ENCODE peak calls at places on chromosomes 5 and 9, in seven cellular contexts. I is neuronal stem cell, Z is fibroblast of lung, C is PC-3, N is DND-41, K is neural progenitor cell, E is OCI-LY7. B is an unnamed sample. For H3K4me1, the result is how much of the 10 kb centered on the place peaks cover.

GRCh38 chr5:4511996-4512656 is 628.0 kb upstream of the ADAMTS16 start:
- DNase-seq in I (no peak), Z (no peak), C (peak), N (peak), K (peak), E (no peak), B (no peak)

GRCh38 chr5:95102687-95103086 is 182.2 kb downstream of the MCTP1 start:
- DNase-seq in I (no peak), Z (no peak), C (no peak), N (no peak), K (no peak), E (no peak), B (no peak)

GRCh38 chr5:167565555-167565954 is 725.9 kb upstream of the WWC1 start:
- DNase-seq in I (no peak), Z (peak), C (peak), N (no peak), K (peak), E (no peak), B (no peak)

GRCh38 chr9:89802809-89803355 is 198.1 kb downstream of the GADD45G start:
- DNase-seq in I (no peak), Z (peak), C (no peak), N (no peak), K (no peak), E (no peak), B (no peak)

GRCh38 chr5:176533894-176534611 is 3.1 kb downstream of the RNF44 start:
- DNase-seq in I (no peak), Z (no peak), C (peak), N (peak), K (no peak), E (peak), B (peak)

GRCh38 chr9:121279841-121280388 is 12.0 kb downstream of the GSN start:
- DNase-seq in I (no peak), Z (no peak), C (no peak), N (no peak), K (no peak), E (no peak), B (no peak)

GRCh38 chr5:72749362-72749997 is 67.0 kb upstream of the TNPO1 start:
- DNase-seq in I (no peak), Z (no peak), C (no peak), N (no peak), K (peak), E (no peak), B (no peak)

GRCh38 chr9:116278326-116278725 is 124.7 kb downstream of the PAPPA start:
- DNase-seq in I (no peak), Z (no peak), C (no peak), N (no peak), K (no peak), E (no peak), B (peak)

GRCh38 chr5:1021136-1021968 is 12.8 kb downstream of the NKD2 start:
- DNase-seq in I (no peak), Z (no peak), C (no peak), N (no peak), K (no peak), E (no peak), B (peak)

GRCh38 chr5:153884266-153884957 is 154.3 kb downstream of the FAM114A2 start:
- DNase-seq in I (no peak), Z (no peak), C (no peak), N (no peak), K (peak), E (no peak), B (no peak)

GRCh38 chr5:122776143-122776542 is 1.3 kb downstream of the SNX2 start:
- DNase-seq in I (no peak), Z (no peak), C (no peak), N (no peak), K (no peak), E (peak), B (no peak)

GRCh38 chr9:32543047-32543446 is 9.1 kb upstream of the SMIM27 start:
- DNase-seq in I (no peak), Z (no peak), C (no peak), N (no peak), K (no peak), E (no peak), B (no peak)

DNA sequence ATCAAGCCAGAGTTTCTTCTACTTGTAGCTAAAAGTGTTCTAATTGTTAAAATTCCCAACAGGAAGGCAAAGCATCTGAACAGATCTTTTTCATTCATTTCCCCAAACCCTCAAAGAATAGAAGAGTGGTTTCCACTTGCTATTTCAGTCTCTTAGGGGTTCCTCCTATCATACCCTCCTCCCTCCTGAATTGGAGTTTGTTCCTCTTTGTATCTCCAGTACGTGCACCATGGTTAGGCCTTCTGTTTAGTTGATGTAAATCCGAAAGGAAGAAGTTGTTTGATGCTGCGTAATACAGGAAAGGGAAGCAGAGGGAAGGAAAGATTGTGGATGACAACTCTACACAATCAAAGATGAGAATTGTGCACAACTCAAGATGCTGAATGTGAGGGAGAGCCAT is 303.6 kb downstream of the PIK3R1 start:
- DNase-seq in I (no peak), Z (no peak), C (no peak), N (no peak), K (no peak), E (no peak), B (no peak)
- H2AFZ ChIP-seq in I (no peak), Z (no peak), C (no peak), N (no peak), K (no peak), E (no peak), B (no peak)

DNA sequence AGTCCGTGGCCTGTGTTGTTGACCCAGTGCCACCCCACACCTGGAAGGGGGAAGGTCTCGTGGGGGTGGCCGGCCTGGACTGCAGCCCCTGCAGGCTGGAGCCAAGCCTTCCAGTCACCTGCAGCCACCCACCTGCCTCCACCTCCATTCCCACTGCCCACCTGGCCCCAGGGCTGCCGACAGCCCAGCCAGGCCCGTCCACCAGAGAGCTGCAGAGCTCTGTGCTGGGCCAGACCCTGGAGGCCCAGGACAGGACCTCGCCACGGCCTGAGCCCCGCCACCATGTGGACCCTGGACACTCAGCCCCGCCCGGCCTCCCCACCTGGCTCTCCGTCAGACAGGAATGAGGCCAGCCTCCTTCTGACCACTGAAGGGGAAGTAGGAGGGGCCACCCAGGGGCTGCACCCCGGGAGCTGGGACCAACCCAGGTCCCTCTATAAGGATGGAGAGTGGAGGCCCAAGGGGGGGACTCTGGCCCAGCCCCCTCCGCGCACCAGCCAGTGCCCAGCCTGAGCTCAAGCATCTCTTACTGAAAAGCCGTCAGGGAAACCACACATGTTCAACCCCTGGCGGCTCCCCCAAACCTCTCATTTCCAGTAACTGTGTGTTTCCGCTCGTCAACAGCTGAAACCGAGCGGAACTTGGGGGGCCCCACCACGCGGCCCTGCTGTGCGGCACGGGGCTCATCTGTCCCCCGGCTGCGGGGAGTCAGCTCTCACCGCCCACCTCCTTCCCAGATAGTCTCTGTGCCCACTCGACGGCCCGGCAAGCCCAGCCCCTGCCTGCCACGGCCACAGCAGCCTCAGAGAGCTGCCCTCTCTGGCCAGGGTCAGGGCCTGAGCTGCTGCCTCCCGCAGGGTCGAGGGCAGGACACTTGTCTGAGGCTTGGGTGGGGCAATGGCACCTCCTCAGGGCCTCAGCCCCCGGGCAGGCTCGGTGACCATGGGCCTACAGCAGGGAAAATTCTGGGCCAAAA is 12.8 kb downstream of the NOTCH1 start:
- DNase-seq in I (no peak), Z (no peak), C (no peak), N (peak), K (no peak), E (no peak), B (no peak)
- H3K4me1 ChIP-seq in I (under half), Z (under half), C (under half), N (half or more), K (under half), E (under half), B (under half)

DNA sequence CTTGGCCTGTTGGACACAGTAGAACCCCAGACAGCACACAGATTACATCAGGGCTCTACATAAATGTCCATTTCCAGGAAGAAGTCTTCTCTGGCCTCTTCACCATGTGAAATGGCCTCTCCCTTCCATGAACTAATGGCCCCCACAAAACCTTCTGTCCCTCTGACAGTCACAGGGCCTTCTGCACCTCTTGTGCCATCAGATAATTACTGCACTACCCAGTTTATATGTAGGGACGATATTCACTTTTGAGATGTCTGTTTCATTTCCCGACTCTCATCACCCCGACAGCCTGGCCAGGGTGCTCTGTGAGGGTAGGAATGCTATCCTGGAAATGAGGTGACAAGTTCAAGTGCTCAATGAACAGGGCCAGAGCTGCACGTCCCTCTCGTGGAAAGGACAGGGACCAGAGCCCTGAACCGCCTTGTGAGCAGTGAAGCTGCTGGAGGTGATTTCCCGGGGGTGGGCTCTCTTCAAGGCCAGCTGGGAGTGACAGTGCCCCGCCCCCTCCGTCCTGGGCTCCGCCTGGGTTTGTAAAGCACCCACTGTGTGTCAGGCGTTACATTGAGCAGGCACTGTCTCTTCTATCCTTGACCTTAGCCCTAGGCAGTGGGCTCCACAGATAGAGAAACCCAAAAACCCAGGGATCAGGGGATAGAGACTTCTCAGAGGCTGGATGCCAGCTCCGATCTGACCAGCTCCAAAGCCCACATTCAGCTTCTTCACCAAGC is 3.1 kb upstream of the FAM78A start:
- DNase-seq in I (no peak), Z (no peak), C (no peak), N (no peak), K (no peak), E (no peak), B (peak)
- H2AFZ ChIP-seq in I (peak), Z (no peak), C (no peak), N (no peak), K (no peak), E (no peak), B (no peak)

DNA sequence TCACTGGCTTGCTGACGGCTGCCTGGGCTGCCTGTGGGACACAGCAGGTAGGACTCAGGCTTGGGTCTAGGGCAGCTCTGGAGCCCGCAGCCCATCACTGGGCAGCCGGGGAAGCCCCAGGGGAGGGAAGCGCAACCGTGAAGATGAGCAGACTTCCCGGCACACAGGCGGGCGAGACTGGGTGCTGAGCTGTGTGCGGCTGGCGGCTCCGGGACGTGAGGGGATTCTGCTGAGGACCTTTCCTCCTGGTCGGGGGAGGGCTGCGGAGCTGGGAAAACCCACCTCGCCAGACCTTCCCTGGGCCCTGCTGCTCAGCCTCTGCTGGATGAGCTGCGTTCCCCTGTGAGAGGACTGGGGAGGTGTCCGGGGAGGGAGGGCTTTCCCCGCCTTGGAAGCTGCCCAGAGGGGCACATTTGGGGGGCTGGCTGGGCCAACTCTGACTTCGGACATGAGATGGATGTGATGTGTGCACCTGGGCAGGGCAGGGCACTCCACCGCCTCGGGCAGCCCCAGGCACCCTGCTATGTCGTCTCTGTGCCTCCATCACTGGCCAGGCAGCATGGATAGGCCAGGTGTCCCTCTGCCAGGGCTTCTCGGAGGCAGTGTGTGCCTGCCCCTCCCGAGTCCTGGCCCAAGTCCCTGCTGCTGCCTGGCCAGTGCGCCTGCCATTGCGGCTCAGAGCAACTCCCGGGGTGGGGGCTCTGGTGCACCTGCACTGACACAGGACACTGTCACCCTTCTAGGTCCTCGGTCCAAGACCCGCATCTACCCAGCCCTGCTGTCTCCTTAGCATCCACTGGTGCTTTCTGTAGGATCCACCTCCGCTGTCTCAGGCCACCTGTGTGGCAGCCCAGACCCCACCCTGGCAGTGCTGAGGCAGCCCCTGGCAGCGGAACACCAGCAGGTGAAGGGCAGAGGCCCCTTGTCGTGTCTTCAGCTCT is 66.4 kb downstream of the COL5A1 start:
- DNase-seq in I (no peak), Z (no peak), C (no peak), N (no peak), K (peak), E (no peak), B (no peak)
- H3K4me1 ChIP-seq in I (under half), Z (under half), C (under half), N (under half), K (under half), E (under half), B (under half)

DNA sequence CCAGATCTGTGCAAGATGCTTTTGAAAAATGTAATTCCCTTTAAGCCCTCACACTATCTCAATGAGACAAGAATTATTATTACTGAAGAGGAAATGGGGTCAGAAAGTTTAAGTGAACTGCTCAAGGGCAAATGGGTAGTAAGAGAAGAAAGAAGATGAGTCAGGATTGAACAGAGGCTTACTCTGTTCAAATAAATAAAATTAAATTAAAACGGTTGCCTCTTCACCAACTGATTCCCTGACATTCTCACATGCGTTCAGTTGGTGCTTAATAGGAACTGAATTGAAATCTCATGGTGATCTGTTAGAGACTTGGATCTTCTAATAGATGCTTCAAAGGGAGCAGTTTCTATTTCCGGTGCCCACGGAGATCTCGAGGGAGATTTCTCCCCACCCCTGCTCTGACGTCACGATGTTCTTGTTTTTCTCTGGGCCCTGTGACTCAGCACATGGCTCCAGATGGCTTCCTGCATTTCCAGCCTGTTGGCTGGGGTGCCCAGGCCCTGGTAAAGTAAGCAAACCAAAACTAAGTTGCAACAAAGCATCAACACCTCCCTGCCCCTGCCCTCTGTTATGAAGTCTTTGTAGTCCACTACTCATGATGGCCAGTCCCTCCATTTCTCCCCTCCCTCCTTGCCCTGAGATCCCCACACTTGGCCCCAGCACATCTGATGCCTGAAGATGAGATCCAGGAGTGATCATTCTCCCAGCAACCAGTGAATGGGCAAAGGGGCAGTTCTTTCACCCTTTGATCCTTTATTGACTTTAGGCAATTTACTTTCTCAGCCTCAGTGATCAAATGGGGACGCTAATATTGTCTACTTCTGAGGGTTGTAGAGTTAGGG is 106.1 kb upstream of the CPEB4 start:
- DNase-seq in I (no peak), Z (peak), C (peak), N (peak), K (no peak), E (peak), B (peak)
- H2AFZ ChIP-seq in I (peak), Z (peak), C (peak), N (peak), K (no peak), E (peak), B (peak)

GRCh38 chr5:88833371-88834107 is 49.4 kb downstream of the MEF2C start:
- DNase-seq in I (no peak), Z (peak), C (no peak), N (no peak), K (no peak), E (peak), B (peak)

GRCh38 chr5:88829773-88830172 is 53.2 kb downstream of the MEF2C start:
- DNase-seq in I (no peak), Z (no peak), C (no peak), N (no peak), K (no peak), E (peak), B (no peak)

GRCh38 chr5:88830567-88830966 is 52.4 kb downstream of the MEF2C start:
- DNase-seq in I (no peak), Z (no peak), C (no peak), N (no peak), K (no peak), E (no peak), B (no peak)

GRCh38 chr5:88834108-88834462 is 48.9 kb downstream of the MEF2C start:
- DNase-seq in I (no peak), Z (no peak), C (no peak), N (no peak), K (no peak), E (no peak), B (no peak)

DNA sequence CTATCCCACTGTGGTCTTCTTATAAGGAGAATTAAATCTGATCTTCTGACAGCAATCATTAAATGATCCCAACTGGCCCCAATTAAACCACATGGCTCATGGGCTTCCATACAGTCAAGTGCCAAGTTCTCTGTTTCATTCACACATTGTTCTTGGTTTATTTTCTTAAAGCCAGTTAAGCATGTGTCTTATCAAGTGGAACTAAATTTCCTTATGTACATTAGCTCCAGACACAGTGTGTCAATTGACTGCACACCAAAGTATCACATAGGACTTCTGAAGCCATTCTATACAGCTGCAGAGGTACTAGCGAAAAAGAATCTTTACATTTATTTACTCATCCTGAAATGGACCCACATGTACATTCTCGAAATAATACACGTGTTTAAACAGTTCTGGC is 51.1 kb downstream of the MEF2C start:
- DNase-seq in I (no peak), Z (no peak), C (no peak), N (no peak), K (no peak), E (no peak), B (no peak)
- H3K4me1 ChIP-seq in I (under half), Z (under half), C (under half), N (under half), K (under half), E (half or more), B (under half)

DNA sequence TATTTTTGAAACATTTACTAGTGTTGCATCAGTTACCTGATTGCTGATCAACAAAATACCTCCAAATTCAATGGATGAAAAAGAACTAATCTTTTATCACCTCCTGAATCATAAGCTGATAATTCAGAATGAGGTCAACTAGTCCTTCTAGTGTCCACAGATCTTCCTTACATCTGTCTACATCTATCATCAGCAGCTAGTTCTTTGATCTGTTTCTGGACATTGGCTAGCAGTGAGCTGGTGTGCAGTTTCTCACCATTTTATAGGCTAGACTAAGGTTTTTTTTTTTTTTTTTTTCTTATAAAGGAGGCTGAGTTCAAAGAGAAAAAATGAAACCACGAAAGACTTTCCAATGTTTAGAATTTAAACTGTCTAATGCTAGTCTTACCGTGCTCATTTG is 534.3 kb upstream of the ST8SIA4 start:
- DNase-seq in I (no peak), Z (no peak), C (no peak), N (no peak), K (no peak), E (no peak), B (no peak)
- H2AFZ ChIP-seq in I (no peak), Z (no peak), C (no peak), N (no peak), K (no peak), E (no peak), B (peak)

B was measured in osteoblast.